ENCODE peak calls at places on chromosomes 3 and 15, in five cellular contexts. One of them, this sample, is unnamed.

GRCh38 chr3:194446754-194447153 is 40.0 kb downstream of the ATP13A3 start:
- DNase-seq in germinal center: no peak
- DNase-seq in T-helper 2 cell: no peak
- DNase-seq in B cell: no peak
- DNase-seq in A673: no peak
- DNase-seq in this sample: no peak

GRCh38 chr15:101813803-101814534 is 2.0 kb downstream of the OR4F15 start:
- DNase-seq in germinal center: no peak
- DNase-seq in A673: peak
- DNase-seq in B cell: no peak
- DNase-seq in T-helper 2 cell: no peak
- DNase-seq in this sample: no peak

GRCh38 chr3:128726691-128727031 is 678 bp downstream of the RAB7A start:
- DNase-seq in T-helper 2 cell: peak
- DNase-seq in B cell: peak
- DNase-seq in A673: peak
- DNase-seq in germinal center: peak
- DNase-seq in this sample: peak

GRCh38 chr15:89803941-89804800 is 10.5 kb downstream of the ANPEP start:
- DNase-seq in A673: no peak
- DNase-seq in B cell: no peak
- DNase-seq in germinal center: no peak
- DNase-seq in T-helper 2 cell: no peak
- DNase-seq in this sample: no peak

GRCh38 chr3:7565574-7565973 is 704.7 kb downstream of the GRM7 start:
- DNase-seq in germinal center: no peak
- DNase-seq in T-helper 2 cell: no peak
- DNase-seq in A673: no peak
- DNase-seq in B cell: no peak
- DNase-seq in this sample: no peak

GRCh38 chr3:12742330-12743107 is 16.5 kb downstream of the TMEM40 start:
- DNase-seq in germinal center: no peak
- DNase-seq in A673: no peak
- DNase-seq in T-helper 2 cell: no peak
- DNase-seq in B cell: no peak
- DNase-seq in this sample: no peak

GRCh38 chr3:106728315-106728821 is 648.9 kb upstream of the CCDC54 start:
- DNase-seq in germinal center: no peak
- DNase-seq in A673: peak
- DNase-seq in B cell: no peak
- DNase-seq in T-helper 2 cell: no peak
- DNase-seq in this sample: no peak

GRCh38 chr3:108283006-108283405 is 13.3 kb upstream of the HHLA2 start:
- DNase-seq in A673: no peak
- DNase-seq in germinal center: no peak
- DNase-seq in T-helper 2 cell: no peak
- DNase-seq in B cell: no peak
- DNase-seq in this sample: no peak

GRCh38 chr3:159455741-159456181 is 532.9 kb upstream of the IL12A start:
- DNase-seq in A673: no peak
- DNase-seq in B cell: no peak
- DNase-seq in T-helper 2 cell: no peak
- DNase-seq in germinal center: no peak
- DNase-seq in this sample: no peak

GRCh38 chr3:127836004-127836882 is 13.9 kb upstream of the MGLL start:
- DNase-seq in germinal center: peak
- DNase-seq in T-helper 2 cell: no peak
- DNase-seq in A673: no peak
- DNase-seq in B cell: no peak
- DNase-seq in this sample: peak

GRCh38 chr3:159824341-159824740 is 164.3 kb upstream of the IL12A start:
- DNase-seq in germinal center: no peak
- DNase-seq in B cell: no peak
- DNase-seq in T-helper 2 cell: no peak
- DNase-seq in A673: no peak
- DNase-seq in this sample: no peak

GRCh38 chr15:67010898-67011619 is 54.3 kb upstream of the SMAD3 start:
- DNase-seq in germinal center: no peak
- DNase-seq in B cell: no peak
- DNase-seq in A673: no peak
- DNase-seq in T-helper 2 cell: no peak
- DNase-seq in this sample: no peak

GRCh38 chr15:89808160-89808870 is 6.3 kb downstream of the ANPEP start:
- DNase-seq in B cell: no peak
- DNase-seq in germinal center: no peak
- DNase-seq in A673: no peak
- DNase-seq in T-helper 2 cell: no peak
- DNase-seq in this sample: no peak

GRCh38 chr3:59558906-59559720 is 509.3 kb upstream of the CFAP20DC start:
- DNase-seq in T-helper 2 cell: no peak
- DNase-seq in germinal center: no peak
- DNase-seq in B cell: no peak
- DNase-seq in A673: no peak
- DNase-seq in this sample: no peak

GRCh38 chr3:24686764-24687163 is 192.1 kb upstream of the THRB start:
- DNase-seq in B cell: no peak
- DNase-seq in A673: no peak
- DNase-seq in germinal center: no peak
- DNase-seq in T-helper 2 cell: no peak
- DNase-seq in this sample: no peak

GRCh38 chr3:100537646-100538338 is 45.4 kb downstream of the TMEM45A start:
- DNase-seq in B cell: no peak
- DNase-seq in germinal center: no peak
- DNase-seq in A673: no peak
- DNase-seq in T-helper 2 cell: no peak
- DNase-seq in this sample: no peak

GRCh38 chr3:63351159-63352007 is 73.3 kb downstream of the SYNPR start:
- DNase-seq in germinal center: peak
- DNase-seq in A673: peak
- DNase-seq in T-helper 2 cell: no peak
- DNase-seq in B cell: peak
- DNase-seq in this sample: peak

GRCh38 chr3:15982243-15982642 is 184.5 kb upstream of the ANKRD28 start:
- DNase-seq in T-helper 2 cell: no peak
- DNase-seq in B cell: no peak
- DNase-seq in A673: no peak
- DNase-seq in germinal center: no peak
- DNase-seq in this sample: no peak

This sample was measured in NAMALWA.